ENCODE peak calls at places on chromosomes 5 and 9, in ten cellular contexts. D, L, I, X, Q, B, N, V, W and H are unnamed samples.

GRCh38 chr9:105333811-105334210 is 89.4 kb downstream of the SLC44A1 start:
- DNase-seq in L (no peak), N (no peak), V (peak; percentile 76), W (no peak), Q (no peak), X (no peak), B (no peak), D (no peak), I (no peak), H (no peak)

GRCh38 chr9:93052791-93053540 is 5.5 kb upstream of the SUSD3 start:
- DNase-seq in W (no peak), I (no peak), N (no peak), L (peak; percentile 44), X (no peak), D (no peak), B (no peak), Q (no peak), V (no peak), H (no peak)

GRCh38 chr5:157471709-157472108 is 11.7 kb downstream of the NIPAL4 start:
- DNase-seq in X (peak; percentile 51), B (no peak), V (peak; percentile 45), N (no peak), W (no peak), I (peak; percentile 48), L (no peak), Q (peak; percentile 33), D (peak; percentile 16), H (no peak)

GRCh38 chr5:17966636-17967402 is 332.6 kb downstream of the TAF11L14 start:
- DNase-seq in X (no peak), L (no peak), W (no peak), D (no peak), Q (no peak), B (no peak), N (no peak), I (no peak), V (no peak), H (no peak)

GRCh38 chr9:6197330-6197729 is 18.3 kb upstream of the IL33 start:
- DNase-seq in L (no peak), W (peak; percentile 55), Q (peak; percentile 5), D (no peak), V (peak; percentile 52), I (no peak), B (no peak), N (peak; percentile 15), X (no peak), H (no peak)

GRCh38 chr5:150599917-150600511 is 40.4 kb upstream of the SYNPO start:
- DNase-seq in L (peak; percentile 85), Q (peak; percentile 86), W (peak; percentile 87), B (no peak), I (peak; percentile 98), V (peak; percentile 62), N (peak; percentile 84), X (peak; percentile 61), D (no peak), H (peak; percentile 82)

GRCh38 chr5:73030531-73030930 is 74.7 kb downstream of the FCHO2 start:
- DNase-seq in Q (no peak), D (no peak), L (no peak), X (no peak), B (no peak), V (no peak), N (no peak), W (no peak), I (peak; percentile 32), H (no peak)

GRCh38 chr5:93311825-93312224 is 269.2 kb downstream of the NR2F1-AS1 start:
- DNase-seq in D (no peak), V (peak; percentile 28), W (peak; percentile 21), L (no peak), B (no peak), I (no peak), N (peak; percentile 17), Q (no peak), X (no peak), H (no peak)

GRCh38 chr5:168819004-168819626 is 239.9 kb upstream of the PANK3 start:
- DNase-seq in I (no peak), V (no peak), L (no peak), B (no peak), X (no peak), D (no peak), W (no peak), Q (no peak), N (no peak), H (no peak)

DNA sequence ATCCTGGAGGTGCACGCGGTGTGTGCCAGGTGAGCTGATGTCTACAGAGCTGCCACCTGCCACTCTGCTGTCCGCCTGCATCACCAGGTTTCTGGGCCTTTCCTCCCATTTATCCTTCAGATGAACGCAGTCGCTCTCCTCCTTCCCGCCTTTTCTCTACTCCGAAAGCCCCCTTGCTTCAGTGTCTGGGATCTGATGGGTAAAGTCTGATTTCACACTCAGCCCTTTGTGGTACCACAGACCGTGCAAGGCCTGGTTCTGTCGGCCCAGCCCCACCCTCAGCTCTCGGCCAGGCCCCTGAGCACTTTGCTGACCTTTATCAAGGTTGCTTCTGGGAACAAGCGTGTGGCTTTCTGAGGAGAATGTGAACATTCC is 32.5 kb downstream of the GLT6D1 start:
- DNase-seq in W (no peak), B (no peak), V (no peak), D (no peak), X (no peak), Q (no peak), I (no peak), N (no peak), L (no peak), H (peak; percentile 26)
- TF ChIP-seq CTCF in W (no peak), B (no peak), V (no peak), D (no peak), X (no peak), Q (no peak), I (no peak), N (no peak), L (no peak), H (no peak)

DNA sequence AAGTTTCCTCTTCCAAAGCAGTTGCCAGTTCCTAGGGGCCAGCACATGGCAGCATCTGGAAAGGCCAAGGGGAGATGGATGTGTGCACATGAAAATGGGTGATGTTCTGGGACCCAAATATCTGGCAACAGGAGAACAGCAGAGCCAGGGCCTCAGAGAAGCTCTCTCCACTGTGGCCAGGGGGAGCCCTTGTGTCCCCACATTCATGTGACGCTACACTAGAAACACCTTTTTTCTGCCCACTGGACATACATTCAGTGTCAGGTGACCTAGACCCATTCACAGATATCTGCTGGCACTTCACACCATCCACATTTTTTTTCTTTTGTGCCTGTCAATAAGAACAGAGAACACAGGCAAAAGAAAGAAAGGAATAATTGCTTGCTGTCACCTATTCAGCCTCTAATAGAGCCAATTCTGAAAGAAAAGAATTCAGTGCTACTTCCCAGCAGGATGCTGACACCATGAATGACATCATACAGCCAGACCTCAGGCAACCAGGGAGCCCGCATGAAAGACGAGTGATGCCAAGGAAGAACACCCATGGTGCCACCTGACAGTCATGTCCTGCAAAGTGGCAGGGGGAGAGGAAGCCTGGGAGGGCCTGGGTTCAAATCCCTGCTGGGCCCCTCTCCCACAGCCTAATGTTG is 205.1 kb upstream of the TAS2R1 start:
- DNase-seq in I (no peak), Q (no peak), V (no peak), N (no peak), D (no peak), L (no peak), B (no peak), X (no peak), W (no peak), H (no peak)
- TF ChIP-seq CTCF in I (no peak), Q (no peak), V (no peak), N (no peak), D (peak; percentile 22), L (no peak), B (peak; percentile 45), X (no peak), W (no peak), H (no peak)

GRCh38 chr5:172687983-172688734 is 47.1 kb downstream of the NEURL1B start:
- DNase-seq in V (no peak), D (no peak), X (no peak), L (no peak), N (no peak), W (no peak), I (no peak), Q (no peak), B (no peak), H (no peak)

GRCh38 chr5:172691886-172692285 is 50.8 kb downstream of the NEURL1B start:
- DNase-seq in B (no peak), Q (no peak), W (no peak), X (no peak), V (no peak), N (no peak), L (no peak), I (no peak), D (no peak), H (no peak)

GRCh38 chr5:172688735-172689572 is 47.9 kb downstream of the NEURL1B start:
- DNase-seq in L (no peak), X (no peak), N (no peak), B (no peak), W (peak; percentile 67), Q (peak; percentile 11), V (no peak), I (peak; percentile 26), D (no peak), H (no peak)

GRCh38 chr5:172690258-172691075 is 49.4 kb downstream of the NEURL1B start:
- DNase-seq in Q (no peak), D (no peak), I (no peak), L (no peak), X (no peak), B (no peak), W (no peak), N (no peak), V (no peak), H (no peak)

DNA sequence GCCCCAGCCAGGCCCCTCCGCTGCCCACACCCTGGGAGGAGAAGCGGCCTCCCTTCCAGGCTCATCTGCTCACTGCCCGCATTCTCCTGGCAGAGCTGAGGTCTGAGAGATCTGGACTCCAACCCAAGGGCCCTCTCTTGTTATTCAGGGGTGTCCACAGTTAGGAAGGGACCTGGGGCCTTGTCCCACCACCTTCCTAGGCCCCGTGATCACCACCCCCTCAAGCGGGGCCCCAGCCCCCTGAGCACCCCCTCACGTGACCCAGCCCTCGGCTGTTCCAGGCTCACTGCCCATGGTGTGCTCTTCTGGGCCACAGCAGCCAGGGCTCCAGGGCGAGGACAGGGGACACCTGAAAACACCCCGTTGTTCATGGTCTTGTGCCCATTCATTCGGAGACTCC is 48.7 kb downstream of the NEURL1B start:
- DNase-seq in W (no peak), Q (no peak), I (no peak), L (no peak), D (no peak), B (no peak), N (no peak), V (no peak), X (no peak), H (no peak)
- TF ChIP-seq CTCF in W (no peak), Q (no peak), I (no peak), L (no peak), D (no peak), B (no peak), N (no peak), V (no peak), X (no peak), H (no peak)

DNA sequence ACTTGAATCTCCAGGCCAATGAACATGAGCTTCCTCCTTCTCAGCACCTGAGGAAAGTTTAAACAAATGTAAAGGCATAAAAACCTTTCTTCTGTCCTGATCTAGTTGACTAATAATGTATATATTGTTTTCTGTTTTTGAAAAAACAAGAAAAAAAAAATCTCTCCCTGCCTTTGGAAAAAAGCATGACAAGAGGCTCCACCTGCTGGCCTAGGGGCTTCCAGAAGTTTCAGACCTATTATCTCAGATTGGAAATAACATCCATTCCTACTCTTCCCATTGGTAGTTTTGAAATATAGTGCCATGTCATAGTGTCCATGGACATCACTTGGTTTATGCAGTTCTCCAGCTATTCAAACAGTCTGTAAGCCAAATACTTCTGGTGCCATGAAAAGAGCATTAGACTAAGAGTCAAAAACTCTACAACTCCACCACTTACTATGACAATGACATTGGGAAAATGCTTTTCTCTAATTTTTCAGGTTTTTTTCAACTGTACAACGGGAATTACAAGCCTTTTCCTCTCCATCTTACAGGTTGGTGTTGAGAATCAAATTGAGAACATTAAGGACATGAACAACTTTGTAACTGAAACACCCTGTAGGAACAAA is 409.6 kb upstream of the MPDZ start:
- DNase-seq in N (no peak), L (no peak), Q (no peak), X (peak; percentile 9), B (no peak), W (no peak), V (peak; percentile 26), I (no peak), D (no peak), H (no peak)
- TF ChIP-seq CTCF in N (peak; percentile 23), L (no peak), Q (peak; percentile 13), X (peak; percentile 32), B (peak; percentile 52), W (peak; percentile 9), V (peak; percentile 52), I (peak; percentile 21), D (peak; percentile 52), H (no peak)